ENCODE peak calls at places on chromosomes 16 and 17, in seven cellular contexts. One of them, this sample, is unnamed.

GRCh38 chr17:82551779-82552457 is 32.4 kb downstream of the FOXK2 start:
- DNase-seq in cardiac muscle cell: peak
- DNase-seq in AG04450: peak
- DNase-seq in adrenal gland: peak
- DNase-seq in CD4-positive, CD25-positive, alpha-beta regulatory T cell: peak
- DNase-seq in Peyer's patch: peak
- DNase-seq in upper lobe of right lung: peak
- DNase-seq in this sample: peak

GRCh38 chr17:44733753-44734152 is 25.0 kb upstream of the ADAM11 start:
- DNase-seq in Peyer's patch: no peak
- DNase-seq in upper lobe of right lung: no peak
- DNase-seq in adrenal gland: no peak
- DNase-seq in CD4-positive, CD25-positive, alpha-beta regulatory T cell: no peak
- DNase-seq in cardiac muscle cell: peak
- DNase-seq in AG04450: no peak
- DNase-seq in this sample: no peak

GRCh38 chr16:81841709-81842108 is 62.6 kb downstream of the PLCG2 start:
- DNase-seq in adrenal gland: no peak
- DNase-seq in Peyer's patch: no peak
- DNase-seq in AG04450: no peak
- DNase-seq in cardiac muscle cell: no peak
- DNase-seq in upper lobe of right lung: no peak
- DNase-seq in CD4-positive, CD25-positive, alpha-beta regulatory T cell: no peak
- DNase-seq in this sample: no peak

GRCh38 chr17:80449930-80450576 is 26.4 kb downstream of the NPTX1 start:
- DNase-seq in AG04450: peak
- DNase-seq in Peyer's patch: no peak
- DNase-seq in CD4-positive, CD25-positive, alpha-beta regulatory T cell: no peak
- DNase-seq in adrenal gland: no peak
- DNase-seq in upper lobe of right lung: no peak
- DNase-seq in cardiac muscle cell: no peak
- DNase-seq in this sample: no peak

GRCh38 chr17:70080541-70081347 is 5.7 kb downstream of the KCNJ16 start:
- DNase-seq in AG04450: no peak
- DNase-seq in adrenal gland: no peak
- DNase-seq in CD4-positive, CD25-positive, alpha-beta regulatory T cell: no peak
- DNase-seq in upper lobe of right lung: no peak
- DNase-seq in Peyer's patch: no peak
- DNase-seq in cardiac muscle cell: peak
- DNase-seq in this sample: no peak

GRCh38 chr16:66551362-66551761 is 1.0 kb upstream of the CKLF start:
- DNase-seq in cardiac muscle cell: no peak
- DNase-seq in Peyer's patch: no peak
- DNase-seq in upper lobe of right lung: no peak
- DNase-seq in adrenal gland: peak
- DNase-seq in CD4-positive, CD25-positive, alpha-beta regulatory T cell: peak
- DNase-seq in AG04450: no peak
- DNase-seq in this sample: peak

GRCh38 chr16:263944-264343 is 11.8 kb downstream of the RGS11 start:
- DNase-seq in upper lobe of right lung: no peak
- DNase-seq in AG04450: no peak
- DNase-seq in cardiac muscle cell: no peak
- DNase-seq in Peyer's patch: no peak
- DNase-seq in adrenal gland: no peak
- DNase-seq in CD4-positive, CD25-positive, alpha-beta regulatory T cell: no peak
- DNase-seq in this sample: no peak

GRCh38 chr17:48125829-48126612 is 18.5 kb downstream of the SNX11 start:
- DNase-seq in adrenal gland: no peak
- DNase-seq in cardiac muscle cell: no peak
- DNase-seq in upper lobe of right lung: no peak
- DNase-seq in CD4-positive, CD25-positive, alpha-beta regulatory T cell: no peak
- DNase-seq in Peyer's patch: no peak
- DNase-seq in AG04450: no peak
- DNase-seq in this sample: no peak

GRCh38 chr16:12869681-12870427 is 31.5 kb upstream of the SHISA9 start:
- DNase-seq in cardiac muscle cell: no peak
- DNase-seq in upper lobe of right lung: no peak
- DNase-seq in CD4-positive, CD25-positive, alpha-beta regulatory T cell: no peak
- DNase-seq in AG04450: no peak
- DNase-seq in adrenal gland: no peak
- DNase-seq in Peyer's patch: no peak
- DNase-seq in this sample: no peak

GRCh38 chr17:31724619-31725018 is 134.4 kb downstream of the COPRS start:
- DNase-seq in cardiac muscle cell: peak
- DNase-seq in adrenal gland: no peak
- DNase-seq in CD4-positive, CD25-positive, alpha-beta regulatory T cell: no peak
- DNase-seq in AG04450: no peak
- DNase-seq in upper lobe of right lung: no peak
- DNase-seq in Peyer's patch: no peak
- DNase-seq in this sample: no peak

GRCh38 chr16:29743827-29744531 is 1.8 kb downstream of the C16orf54 start:
- DNase-seq in adrenal gland: no peak
- DNase-seq in AG04450: no peak
- DNase-seq in upper lobe of right lung: no peak
- DNase-seq in cardiac muscle cell: no peak
- DNase-seq in Peyer's patch: no peak
- DNase-seq in CD4-positive, CD25-positive, alpha-beta regulatory T cell: no peak
- DNase-seq in this sample: peak

DNA sequence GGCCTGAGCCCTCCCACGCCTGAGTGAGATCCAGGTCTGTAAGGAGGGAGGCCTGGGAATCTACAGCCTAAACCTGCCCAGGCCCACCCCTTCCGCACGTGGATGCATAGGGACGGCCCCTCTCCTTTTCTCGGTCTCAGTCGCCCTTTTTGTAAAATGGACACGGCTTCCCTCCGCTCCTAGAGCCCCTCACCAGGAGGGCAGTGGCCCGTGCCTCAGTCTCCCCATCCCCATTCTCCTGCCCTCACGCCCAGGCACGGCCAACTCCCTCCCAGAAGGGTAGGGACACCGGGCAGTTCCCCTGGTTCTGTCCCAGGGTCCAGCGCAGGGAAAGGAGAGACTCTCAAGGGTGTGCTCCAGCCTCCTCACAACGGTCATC is 48.1 kb downstream of the WNT3 start:
- DNase-seq in Peyer's patch: peak
- DNase-seq in CD4-positive, CD25-positive, alpha-beta regulatory T cell: no peak
- DNase-seq in upper lobe of right lung: no peak
- DNase-seq in adrenal gland: no peak
- DNase-seq in cardiac muscle cell: no peak
- DNase-seq in AG04450: no peak
- DNase-seq in this sample: no peak
- H3K4me3 ChIP-seq in Peyer's patch: peak
- H3K4me3 ChIP-seq in CD4-positive, CD25-positive, alpha-beta regulatory T cell: no peak
- H3K4me3 ChIP-seq in upper lobe of right lung: peak
- H3K4me3 ChIP-seq in adrenal gland: peak
- H3K4me3 ChIP-seq in cardiac muscle cell: peak
- H3K4me3 ChIP-seq in AG04450: no peak
- H3K4me3 ChIP-seq in this sample: no peak

DNA sequence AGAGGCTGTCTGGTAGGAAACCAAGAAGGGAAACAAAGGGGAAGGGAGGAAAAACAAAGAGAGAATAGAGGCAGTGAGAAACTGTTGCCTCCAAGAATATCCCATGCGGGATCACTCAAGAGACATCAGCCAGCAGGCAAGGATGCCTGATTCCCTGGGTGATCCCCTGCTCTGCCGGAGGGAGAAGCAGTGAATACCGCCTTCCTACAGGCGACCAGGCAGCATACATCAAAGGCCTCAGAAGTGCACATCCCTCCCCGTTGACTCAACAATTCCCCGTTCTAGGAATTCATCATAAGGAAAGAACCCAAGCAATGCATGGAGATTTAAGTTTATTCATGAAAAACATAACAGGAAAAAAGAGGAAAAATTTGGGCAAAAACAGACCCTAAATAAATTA is 84.0 kb downstream of the ZFHX3 start:
- DNase-seq in cardiac muscle cell: peak
- DNase-seq in AG04450: peak
- DNase-seq in upper lobe of right lung: no peak
- DNase-seq in Peyer's patch: no peak
- DNase-seq in adrenal gland: no peak
- DNase-seq in CD4-positive, CD25-positive, alpha-beta regulatory T cell: no peak
- DNase-seq in this sample: no peak
- H3K27ac ChIP-seq in cardiac muscle cell: no peak
- H3K27ac ChIP-seq in AG04450: no peak
- H3K27ac ChIP-seq in upper lobe of right lung: no peak
- H3K27ac ChIP-seq in Peyer's patch: no peak
- H3K27ac ChIP-seq in adrenal gland: no peak
- H3K27ac ChIP-seq in CD4-positive, CD25-positive, alpha-beta regulatory T cell: no peak
- H3K27ac ChIP-seq in this sample: no peak

DNA sequence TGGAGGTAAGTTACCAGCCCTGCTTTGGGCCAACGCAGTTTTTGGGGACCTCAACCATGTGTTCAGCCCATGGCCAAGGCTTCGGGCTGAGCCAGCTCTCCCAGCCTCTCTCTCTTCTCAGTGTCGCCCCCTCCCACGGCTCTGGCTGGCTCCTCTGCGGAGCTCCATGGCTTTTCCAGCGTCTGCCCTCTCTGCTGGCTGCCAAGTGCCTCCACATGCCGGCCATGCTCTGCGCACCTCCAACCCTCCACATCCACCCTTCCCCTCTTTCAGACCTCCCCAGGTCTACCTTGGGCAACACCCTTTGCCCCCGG is 23.2 kb downstream of the COTL1 start:
- DNase-seq in cardiac muscle cell: no peak
- DNase-seq in AG04450: no peak
- DNase-seq in Peyer's patch: no peak
- DNase-seq in CD4-positive, CD25-positive, alpha-beta regulatory T cell: no peak
- DNase-seq in adrenal gland: no peak
- DNase-seq in upper lobe of right lung: peak
- DNase-seq in this sample: no peak
- H3K4me3 ChIP-seq in cardiac muscle cell: no peak
- H3K4me3 ChIP-seq in AG04450: no peak
- H3K4me3 ChIP-seq in Peyer's patch: peak
- H3K4me3 ChIP-seq in CD4-positive, CD25-positive, alpha-beta regulatory T cell: peak
- H3K4me3 ChIP-seq in adrenal gland: no peak
- H3K4me3 ChIP-seq in upper lobe of right lung: peak
- H3K4me3 ChIP-seq in this sample: peak

GRCh38 chr17:41618341-41619161 is 5.8 kb downstream of the KRT17 start:
- DNase-seq in upper lobe of right lung: peak
- DNase-seq in Peyer's patch: peak
- DNase-seq in cardiac muscle cell: no peak
- DNase-seq in adrenal gland: no peak
- DNase-seq in AG04450: no peak
- DNase-seq in CD4-positive, CD25-positive, alpha-beta regulatory T cell: no peak
- DNase-seq in this sample: no peak
- H3K27ac ChIP-seq in upper lobe of right lung: no peak
- H3K27ac ChIP-seq in Peyer's patch: no peak
- H3K27ac ChIP-seq in cardiac muscle cell: no peak
- H3K27ac ChIP-seq in adrenal gland: no peak
- H3K27ac ChIP-seq in AG04450: no peak
- H3K27ac ChIP-seq in CD4-positive, CD25-positive, alpha-beta regulatory T cell: no peak
- H3K27ac ChIP-seq in this sample: no peak

GRCh38 chr17:7579001-7579838 is at the start of gene CD68:
- DNase-seq in cardiac muscle cell: peak
- DNase-seq in adrenal gland: peak
- DNase-seq in Peyer's patch: peak
- DNase-seq in AG04450: peak
- DNase-seq in upper lobe of right lung: peak
- DNase-seq in CD4-positive, CD25-positive, alpha-beta regulatory T cell: no peak
- DNase-seq in this sample: peak
- H3K4me3 ChIP-seq in cardiac muscle cell: no peak
- H3K4me3 ChIP-seq in adrenal gland: peak
- H3K4me3 ChIP-seq in Peyer's patch: peak
- H3K4me3 ChIP-seq in AG04450: peak
- H3K4me3 ChIP-seq in upper lobe of right lung: peak
- H3K4me3 ChIP-seq in CD4-positive, CD25-positive, alpha-beta regulatory T cell: peak
- H3K4me3 ChIP-seq in this sample: peak

This sample was measured in CD8-positive, alpha-beta memory T cell.